ENCODE peak calls at places on chromosome 1, in ten cellular contexts. J, W, I, Z, E, Y, S, C, U and H are unnamed samples.

GRCh38 chr1:42806593-42806992 is 10.3 kb upstream of the ERMAP start:
- DNase-seq in J (no peak), W (no peak), I (no peak), Z (no peak), E (no peak), Y (no peak), S (no peak), C (no peak), U (peak; percentile 7), H (no peak)

GRCh38 chr1:202365092-202365815 is 16.8 kb downstream of the PPP1R12B start:
- DNase-seq in J (peak; percentile 17), W (no peak), I (no peak), Z (peak; percentile 39), E (no peak), Y (no peak), S (no peak), C (no peak), U (no peak), H (no peak)

GRCh38 chr1:119702384-119702783 is 9.3 kb upstream of the PHGDH start:
- DNase-seq in J (peak; percentile 42), W (no peak), I (no peak), Z (peak; percentile 51), E (no peak), Y (no peak), S (no peak), C (no peak), U (no peak), H (no peak)

GRCh38 chr1:172040466-172040865 is 199.2 kb downstream of the DNM3 start:
- DNase-seq in J (no peak), W (no peak), I (no peak), Z (no peak), E (no peak), Y (no peak), S (no peak), C (no peak), U (peak; percentile 57), H (no peak)

GRCh38 chr1:58898739-58899580 is 115.1 kb upstream of the JUN start:
- DNase-seq in J (peak; percentile 97), W (peak; percentile 84), I (peak; percentile 47), Z (no peak), E (no peak), Y (no peak), S (no peak), C (no peak), U (no peak), H (peak; percentile 81)

GRCh38 chr1:29896300-29896699 is 660.0 kb downstream of the PTPRU start:
- DNase-seq in J (no peak), W (no peak), I (no peak), Z (no peak), E (no peak), Y (no peak), S (no peak), C (no peak), U (no peak), H (no peak)

GRCh38 chr1:53592985-53593757 is 134.0 kb downstream of the DMRTB1 start:
- DNase-seq in J (no peak), W (no peak), I (no peak), Z (no peak), E (no peak), Y (no peak), S (no peak), C (no peak), U (no peak), H (no peak)

GRCh38 chr1:174572771-174573170 is 125.0 kb downstream of the GPR52 start:
- DNase-seq in J (no peak), W (no peak), I (no peak), Z (no peak), E (no peak), Y (no peak), S (no peak), C (no peak), U (no peak), H (no peak)

GRCh38 chr1:81650741-81651140 is 150.0 kb upstream of the ADGRL2 start:
- DNase-seq in J (no peak), W (no peak), I (no peak), Z (no peak), E (no peak), Y (no peak), S (no peak), C (no peak), U (no peak), H (no peak)

GRCh38 chr1:153192697-153193096 is 10.5 kb upstream of the LELP1 start:
- DNase-seq in J (peak; percentile 20), W (no peak), I (peak; percentile 20), Z (no peak), E (no peak), Y (peak; percentile 29), S (no peak), C (no peak), U (no peak), H (no peak)

GRCh38 chr1:210828996-210829596 is 304.9 kb downstream of the KCNH1 start:
- DNase-seq in J (no peak), W (no peak), I (no peak), Z (no peak), E (no peak), Y (no peak), S (no peak), C (no peak), U (no peak), H (no peak)

GRCh38 chr1:178578541-178578940 is 65.6 kb downstream of the TEX35 start:
- DNase-seq in J (no peak), W (no peak), I (no peak), Z (no peak), E (no peak), Y (no peak), S (no peak), C (no peak), U (no peak), H (no peak)

GRCh38 chr1:226569879-226570547 is 21.4 kb downstream of the STUM start:
- DNase-seq in J (peak; percentile 45), W (no peak), I (no peak), Z (no peak), E (no peak), Y (no peak), S (no peak), C (no peak), U (no peak), H (no peak)

GRCh38 chr1:12552111-12552888 is 65.7 kb downstream of the DHRS3 start:
- DNase-seq in J (no peak), W (no peak), I (no peak), Z (no peak), E (no peak), Y (no peak), S (no peak), C (no peak), U (no peak), H (no peak)

GRCh38 chr1:44807364-44808062 is 362 bp upstream of the DYNLT4 start:
- DNase-seq in J (peak; percentile 97), W (peak; percentile 98), I (peak; percentile 98), Z (peak; percentile 99), E (peak; percentile 92), Y (peak; percentile 95), S (peak; percentile 97), C (no peak), U (peak; percentile 99), H (peak; percentile 99)

GRCh38 chr1:178651742-178652141 is 73.3 kb upstream of the RALGPS2 start:
- DNase-seq in J (no peak), W (peak; percentile 31), I (no peak), Z (peak; percentile 79), E (no peak), Y (no peak), S (no peak), C (no peak), U (no peak), H (no peak)

GRCh38 chr1:62230724-62231123 is 36.1 kb downstream of the L1TD1 start:
- DNase-seq in J (no peak), W (no peak), I (no peak), Z (no peak), E (peak; percentile 57), Y (no peak), S (no peak), C (no peak), U (peak; percentile 55), H (no peak)

GRCh38 chr1:181324797-181325616 is 158.3 kb upstream of the CACNA1E start:
- DNase-seq in J (no peak), W (no peak), I (no peak), Z (no peak), E (peak; percentile 41), Y (no peak), S (peak; percentile 69), C (peak; percentile 14), U (peak; percentile 24), H (no peak)

GRCh38 chr1:47725000-47725731 is 272.0 kb downstream of the TRABD2B start:
- DNase-seq in J (no peak), W (no peak), I (peak; percentile 31), Z (no peak), E (no peak), Y (no peak), S (no peak), C (no peak), U (no peak), H (no peak)

GRCh38 chr1:218347316-218347712 is 2.2 kb downstream of the TGFB2 start:
- DNase-seq in J (peak; percentile 8), W (no peak), I (no peak), Z (no peak), E (no peak), Y (no peak), S (no peak), C (no peak), U (peak; percentile 56), H (no peak)

GRCh38 chr1:119816407-119816806 is 5.1 kb upstream of the REG4 start:
- DNase-seq in J (peak; percentile 4), W (no peak), I (no peak), Z (no peak), E (peak; percentile 90), Y (no peak), S (no peak), C (no peak), U (peak; percentile 62), H (no peak)

GRCh38 chr1:115258302-115258866 is 79.7 kb downstream of the NGF start:
- DNase-seq in J (no peak), W (no peak), I (no peak), Z (peak; percentile 77), E (no peak), Y (no peak), S (no peak), C (no peak), U (no peak), H (no peak)

GRCh38 chr1:153386500-153386901 is 4.4 kb downstream of the S100A8 start:
- DNase-seq in J (peak; percentile 90), W (peak; percentile 47), I (no peak), Z (no peak), E (no peak), Y (peak; percentile 29), S (no peak), C (no peak), U (no peak), H (peak; percentile 71)

GRCh38 chr1:205042911-205043806 is at the start of gene CNTN2:
- DNase-seq in J (no peak), W (no peak), I (no peak), Z (no peak), E (no peak), Y (no peak), S (no peak), C (no peak), U (no peak), H (no peak)

GRCh38 chr1:86061660-86062059 is 94.9 kb downstream of the COL24A1 start:
- DNase-seq in J (no peak), W (no peak), I (no peak), Z (peak; percentile 41), E (no peak), Y (no peak), S (no peak), C (no peak), U (no peak), H (no peak)

GRCh38 chr1:211484738-211485479 is 7.1 kb downstream of the RD3 start:
- DNase-seq in J (no peak), W (no peak), I (no peak), Z (no peak), E (no peak), Y (no peak), S (no peak), C (no peak), U (no peak), H (no peak)

GRCh38 chr1:1426496-1426960 is 5.5 kb upstream of the ANKRD65 start:
- DNase-seq in J (no peak), W (no peak), I (no peak), Z (no peak), E (no peak), Y (no peak), S (no peak), C (no peak), U (no peak), H (no peak)

GRCh38 chr1:25106352-25106751 is 126.0 kb downstream of the SYF2 start:
- DNase-seq in J (no peak), W (no peak), I (no peak), Z (no peak), E (no peak), Y (no peak), S (no peak), C (no peak), U (no peak), H (no peak)